ENCODE peak calls at places on chromosomes 11 and 22, in seven cellular contexts. U is CD8-positive, alpha-beta T cell; W is astrocyte; F is upper lobe of right lung; C is psoas muscle; A is PC-9; S is ovary. I is an unnamed sample.

GRCh38 chr11:122248130-122248529 is 132.1 kb upstream of the BLID start:
- DNase-seq in A (no peak), S (no peak), W (no peak), U (no peak), C (peak; percentile 78), F (no peak), I (no peak)

GRCh38 chr11:120512727-120513435 is 1.3 kb downstream of the GRIK4 start:
- DNase-seq in F (peak; percentile 62), U (no peak), C (peak; percentile 48), S (no peak), A (no peak), W (no peak), I (peak; percentile 42)

GRCh38 chr11:66061268-66061667 is 8.8 kb upstream of the PACS1 start:
- DNase-seq in A (no peak), C (no peak), W (no peak), S (no peak), U (no peak), F (no peak), I (no peak)

GRCh38 chr11:61486779-61487178 is 21.8 kb upstream of the LRRC10B start:
- DNase-seq in S (no peak), A (peak; percentile 78), U (no peak), F (no peak), C (no peak), W (no peak), I (no peak)

GRCh38 chr11:15471709-15472404 is 357.1 kb downstream of the INSC start:
- DNase-seq in U (no peak), F (no peak), W (no peak), S (no peak), C (no peak), A (no peak), I (no peak)

GRCh38 chr11:32219320-32219719 is 128.4 kb downstream of the RCN1 start:
- DNase-seq in C (no peak), A (no peak), F (no peak), S (no peak), W (no peak), U (no peak), I (no peak)

GRCh38 chr11:75246006-75246672 is 5.6 kb downstream of the TPBGL start:
- DNase-seq in U (no peak), F (peak; percentile 42), S (no peak), A (no peak), C (no peak), W (no peak), I (peak; percentile 9)

GRCh38 chr11:48036011-48036410 is 55.7 kb downstream of the PTPRJ start:
- DNase-seq in S (no peak), W (no peak), C (no peak), F (no peak), A (peak; percentile 21), U (no peak), I (no peak)

GRCh38 chr22:35399114-35399677 is 744 bp upstream of the MCM5 start:
- DNase-seq in F (no peak), W (no peak), U (no peak), A (no peak), C (no peak), S (no peak), I (no peak)

GRCh38 chr11:121105851-121106250 is 4.8 kb downstream of the TECTA start:
- DNase-seq in F (no peak), U (no peak), C (no peak), W (no peak), S (no peak), A (no peak), I (no peak)

GRCh38 chr11:7449196-7449840 is 36.0 kb upstream of the OLFML1 start:
- DNase-seq in U (no peak), W (no peak), F (no peak), C (no peak), S (no peak), A (no peak), I (peak; percentile 33)

GRCh38 chr22:46867106-46867505 is 104.7 kb downstream of the TBC1D22A start:
- DNase-seq in W (no peak), S (no peak), C (no peak), U (no peak), A (peak; percentile 16), F (no peak), I (no peak)

GRCh38 chr11:64916040-64916847 is 765 bp downstream of the ATG2A start:
- DNase-seq in U (peak; percentile 27), S (peak; percentile 68), C (peak; percentile 75), A (peak; percentile 72), F (peak; percentile 78), W (peak; percentile 3), I (peak; percentile 78)

GRCh38 chr11:12001152-12001551 is 7.3 kb downstream of the DKK3 start:
- DNase-seq in C (no peak), W (no peak), S (no peak), U (no peak), F (no peak), A (no peak), I (no peak)

GRCh38 chr11:66278396-66279091 is 569 bp downstream of the CNIH2 start:
- DNase-seq in U (no peak), A (no peak), F (no peak), C (peak; percentile 42), W (no peak), S (no peak), I (no peak)

DNA sequence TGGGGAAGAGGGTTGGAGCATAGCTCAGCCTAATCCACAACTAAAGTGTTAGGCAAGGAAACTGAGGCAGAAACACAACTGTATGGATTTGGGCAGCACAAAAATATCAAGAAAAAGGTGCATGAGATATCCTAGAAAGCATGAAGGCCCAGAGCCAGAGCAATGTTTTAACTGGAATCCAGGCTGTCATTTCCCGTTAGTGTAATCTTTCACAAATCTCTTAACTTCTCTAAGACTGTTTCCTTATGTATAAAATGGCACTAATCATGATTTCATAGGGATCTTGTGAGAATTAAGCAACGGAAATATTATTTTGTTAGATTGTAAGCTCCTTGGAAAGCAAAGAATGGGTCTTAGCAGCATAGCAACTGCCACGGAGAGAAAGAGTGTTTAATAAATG is 14.6 kb upstream of the SYTL2 start:
- DNase-seq in F (no peak), W (no peak), S (no peak), U (no peak), A (no peak), C (no peak), I (no peak)
- H3K4me1 ChIP-seq in F (peaks cover 4% of the 10 kb centered on the region), W (peaks cover 28% of the 10 kb centered on the region), S (peaks cover 11% of the 10 kb centered on the region), U (peaks cover 63% of the 10 kb centered on the region), A (peaks cover 65% of the 10 kb centered on the region), C (no peaks in the 10 kb centered on the region), I (no peaks in the 10 kb centered on the region)

DNA sequence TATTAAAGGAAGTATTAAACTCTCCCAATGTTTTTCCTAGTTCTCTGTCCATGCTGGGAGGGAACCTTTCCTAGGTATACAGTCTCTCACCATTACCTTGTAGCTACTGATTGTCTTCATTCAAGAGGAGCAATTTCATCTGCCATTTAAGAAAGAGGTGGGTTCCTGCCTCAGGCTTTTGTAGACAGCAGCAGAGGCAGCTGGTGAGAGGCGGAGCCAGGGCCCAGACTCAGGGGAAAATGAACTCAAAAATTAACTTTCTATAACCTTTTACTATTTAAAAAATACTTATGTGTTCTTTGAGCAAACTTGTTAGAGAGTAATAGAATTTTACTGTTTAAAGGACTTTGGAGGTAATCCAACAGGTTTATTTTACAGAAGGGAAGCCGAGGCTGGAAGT is 133.0 kb downstream of the SNX19 start:
- DNase-seq in U (no peak), S (no peak), C (no peak), W (no peak), A (no peak), F (no peak), I (no peak)
- H3K4me1 ChIP-seq in U (no peaks in the 10 kb centered on the region), S (peaks cover 9% of the 10 kb centered on the region), C (peaks cover 11% of the 10 kb centered on the region), W (peaks cover 36% of the 10 kb centered on the region), A (peaks cover 38% of the 10 kb centered on the region), F (peaks cover 6% of the 10 kb centered on the region), I (no peaks in the 10 kb centered on the region)

GRCh38 chr11:1520987-1521349 is 34.4 kb upstream of the MOB2 start:
- DNase-seq in C (no peak), F (no peak), A (no peak), U (no peak), S (no peak), W (no peak), I (no peak)

GRCh38 chr11:1517117-1518005 is 30.8 kb upstream of the MOB2 start:
- DNase-seq in S (no peak), U (no peak), C (peak; percentile 40), A (no peak), W (no peak), F (no peak), I (peak; percentile 10)

GRCh38 chr11:1520209-1520986 is 33.8 kb upstream of the MOB2 start:
- DNase-seq in U (no peak), F (no peak), S (no peak), C (no peak), W (no peak), A (no peak), I (no peak)

GRCh38 chr11:1518301-1518700 is 31.7 kb upstream of the MOB2 start:
- DNase-seq in F (no peak), W (no peak), U (no peak), A (no peak), S (no peak), C (peak; percentile 39), I (peak; percentile 18)

GRCh38 chr11:1519028-1519736 is 32.6 kb upstream of the MOB2 start:
- DNase-seq in C (peak; percentile 25), A (no peak), F (no peak), W (no peak), U (no peak), S (no peak), I (no peak)
- H3K4me1 ChIP-seq in C (peaks cover 49% of the 10 kb centered on the region), A (no peaks in the 10 kb centered on the region), F (peaks cover 49% of the 10 kb centered on the region), W (peaks cover 23% of the 10 kb centered on the region), U (peaks cover 38% of the 10 kb centered on the region), S (peaks cover 17% of the 10 kb centered on the region), I (no peaks in the 10 kb centered on the region)

GRCh38 chr22:39520054-39520873 is at the start of gene ATF4:
- DNase-seq in W (peak; percentile 99), U (peak; percentile 94), S (peak; percentile 98), F (peak; percentile 98), A (peak; percentile 98), C (peak; percentile 99), I (peak; percentile 97)

GRCh38 chr22:39519681-39520053 is 695 bp upstream of the ATF4 start:
- DNase-seq in A (no peak), F (no peak), S (peak; percentile 58), U (no peak), W (no peak), C (peak; percentile 84), I (peak; percentile 73)

GRCh38 chr22:39517470-39517869 is 2.9 kb upstream of the ATF4 start:
- DNase-seq in U (no peak), C (no peak), S (no peak), A (no peak), F (no peak), W (no peak), I (no peak)

GRCh38 chr22:39518124-39518786 is 2.1 kb upstream of the ATF4 start:
- DNase-seq in A (no peak), U (no peak), W (no peak), F (no peak), S (no peak), C (peak; percentile 19), I (no peak)

DNA sequence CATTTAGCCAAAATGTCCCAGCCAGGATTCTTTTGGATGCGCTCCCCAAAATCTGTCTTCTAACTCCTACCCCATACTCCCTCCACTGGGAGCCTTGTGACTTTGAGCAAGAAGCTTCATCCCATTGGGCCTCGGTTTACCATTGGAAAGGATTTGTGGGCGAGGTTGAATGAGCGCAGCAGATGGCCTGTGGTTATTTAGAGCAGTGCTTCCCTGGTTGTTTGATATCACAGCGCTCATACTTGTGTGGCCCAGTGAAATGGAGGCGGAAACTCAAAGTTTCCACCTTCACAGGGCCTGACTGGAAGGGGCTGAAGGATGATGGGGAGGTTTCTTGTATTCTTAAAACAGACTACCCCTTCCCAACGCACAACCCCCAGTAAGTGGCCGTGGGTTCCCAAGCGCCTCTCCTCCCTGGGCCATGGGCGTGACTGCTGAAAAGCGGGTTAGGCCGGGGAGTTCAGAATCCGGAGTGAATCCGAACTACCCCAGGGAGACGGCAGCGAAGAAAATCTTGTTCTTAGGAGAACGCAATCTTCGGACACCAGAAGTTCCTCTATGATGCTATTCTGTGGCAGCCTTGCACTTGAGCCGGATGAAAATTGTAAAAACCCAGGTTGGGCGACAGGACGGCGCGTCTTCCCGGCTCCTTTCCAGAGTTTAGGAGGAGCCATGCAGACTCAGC is 1.2 kb upstream of the ATF4 start:
- DNase-seq in F (no peak), A (no peak), S (no peak), U (no peak), W (peak; percentile 46), C (no peak), I (peak; percentile 3)
- H3K4me1 ChIP-seq in F (peaks cover 40% of the 10 kb centered on the region), A (peaks cover 31% of the 10 kb centered on the region), S (peaks cover 9% of the 10 kb centered on the region), U (peaks cover 38% of the 10 kb centered on the region), W (peaks cover 24% of the 10 kb centered on the region), C (peaks cover 23% of the 10 kb centered on the region), I (no peaks in the 10 kb centered on the region)

I was measured in right lobe of liver.